ENCODE peak calls at places on chromosome 7, in nine cellular contexts. F, P, E, V, K, J, Y, Q and D are unnamed samples.

GRCh38 chr7:5659584-5659983 is 121.9 kb downstream of the RNF216 start:
- DNase-seq in F (no peak), P (no peak), E (no peak), V (no peak), K (no peak), J (no peak), Y (no peak), Q (no peak), D (no peak)

GRCh38 chr7:38248069-38248567 is 25.3 kb downstream of the TARP start:
- DNase-seq in F (no peak), P (no peak), E (no peak), V (no peak), K (no peak), J (no peak), Y (no peak), Q (no peak), D (no peak)

GRCh38 chr7:102214477-102215072 is 72.1 kb upstream of the SH2B2 start:
- DNase-seq in F (no peak), P (no peak), E (peak; percentile 59), V (no peak), K (no peak), J (no peak), Y (no peak), Q (no peak), D (no peak)

GRCh38 chr7:66699998-66700397 is 40.5 kb upstream of the RABGEF1 start:
- DNase-seq in F (no peak), P (no peak), E (no peak), V (peak; percentile 50), K (no peak), J (peak; percentile 59), Y (no peak), Q (no peak), D (no peak)

GRCh38 chr7:38760226-38760625 is 129.1 kb upstream of the AMPH start:
- DNase-seq in F (no peak), P (no peak), E (no peak), V (no peak), K (no peak), J (no peak), Y (no peak), Q (no peak), D (no peak)

GRCh38 chr7:27166475-27167169 is 1.3 kb upstream of the HOXA9 start:
- DNase-seq in F (peak; percentile 33), P (no peak), E (peak; percentile 56), V (no peak), K (peak; percentile 54), J (peak; percentile 9), Y (no peak), Q (no peak), D (no peak)

GRCh38 chr7:84949501-84949900 is 237.4 kb downstream of the SEMA3D start:
- DNase-seq in F (no peak), P (no peak), E (no peak), V (no peak), K (no peak), J (no peak), Y (no peak), Q (no peak), D (no peak)

GRCh38 chr7:46461334-46461777 is 540.3 kb upstream of the IGFBP3 start:
- DNase-seq in F (no peak), P (peak; percentile 81), E (no peak), V (no peak), K (no peak), J (no peak), Y (no peak), Q (no peak), D (no peak)

GRCh38 chr7:132596588-132596987 is 20.3 kb upstream of the PLXNA4 start:
- DNase-seq in F (no peak), P (no peak), E (no peak), V (no peak), K (no peak), J (no peak), Y (no peak), Q (no peak), D (no peak)

GRCh38 chr7:132590162-132590561 is 13.9 kb upstream of the PLXNA4 start:
- DNase-seq in F (peak; percentile 6), P (no peak), E (no peak), V (no peak), K (no peak), J (no peak), Y (no peak), Q (no peak), D (no peak)

GRCh38 chr7:132588596-132588995 is 12.3 kb upstream of the PLXNA4 start:
- DNase-seq in F (no peak), P (no peak), E (no peak), V (no peak), K (no peak), J (no peak), Y (no peak), Q (no peak), D (no peak)

GRCh38 chr7:132592238-132592946 is 16.1 kb upstream of the PLXNA4 start:
- DNase-seq in F (no peak), P (no peak), E (no peak), V (no peak), K (no peak), J (no peak), Y (no peak), Q (no peak), D (no peak)

DNA sequence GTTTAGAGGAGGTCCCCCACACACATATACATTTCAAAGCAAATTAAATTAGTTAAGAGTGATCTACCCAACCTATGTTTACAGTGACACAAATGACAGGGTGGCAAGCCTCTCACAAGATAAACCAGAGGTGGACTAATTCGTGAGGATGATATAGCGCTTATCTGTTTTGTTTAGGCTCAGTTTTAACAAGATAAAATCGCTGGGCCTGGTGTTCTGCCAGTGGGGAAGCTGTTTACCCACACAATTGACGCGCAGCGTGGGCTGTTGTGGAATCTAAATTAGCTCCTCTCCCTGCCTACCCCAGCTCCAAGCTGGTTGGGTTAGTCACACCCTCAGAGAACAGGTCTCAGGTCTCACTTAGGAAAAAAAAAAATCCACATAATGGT is 16.7 kb upstream of the PLXNA4 start:
- DNase-seq in F (no peak), P (no peak), E (no peak), V (no peak), K (no peak), J (no peak), Y (no peak), Q (no peak), D (no peak)
- H3K27ac ChIP-seq in F (no peak overlapping the region), P (no peak overlapping the region), E (no peak overlapping the region), V (no peak overlapping the region), K (no peak overlapping the region), J (no peak overlapping the region), Y (no peak overlapping the region), Q (no peak overlapping the region), D (no peak overlapping the region)

GRCh38 chr7:44482502-44483485 is 7.7 kb downstream of the NUDCD3 start:
- DNase-seq in F (no peak), P (no peak), E (no peak), V (no peak), K (no peak), J (no peak), Y (no peak), Q (no peak), D (no peak)

GRCh38 chr7:44484482-44485313 is 5.8 kb downstream of the NUDCD3 start:
- DNase-seq in F (no peak), P (no peak), E (no peak), V (no peak), K (no peak), J (no peak), Y (no peak), Q (no peak), D (no peak)

GRCh38 chr7:44486693-44487092 is 3.8 kb downstream of the NUDCD3 start:
- DNase-seq in F (no peak), P (peak; percentile 49), E (no peak), V (no peak), K (no peak), J (no peak), Y (no peak), Q (no peak), D (no peak)

GRCh38 chr7:44488955-44489354 is 1.5 kb downstream of the NUDCD3 start:
- DNase-seq in F (no peak), P (no peak), E (no peak), V (no peak), K (no peak), J (no peak), Y (no peak), Q (no peak), D (no peak)

DNA sequence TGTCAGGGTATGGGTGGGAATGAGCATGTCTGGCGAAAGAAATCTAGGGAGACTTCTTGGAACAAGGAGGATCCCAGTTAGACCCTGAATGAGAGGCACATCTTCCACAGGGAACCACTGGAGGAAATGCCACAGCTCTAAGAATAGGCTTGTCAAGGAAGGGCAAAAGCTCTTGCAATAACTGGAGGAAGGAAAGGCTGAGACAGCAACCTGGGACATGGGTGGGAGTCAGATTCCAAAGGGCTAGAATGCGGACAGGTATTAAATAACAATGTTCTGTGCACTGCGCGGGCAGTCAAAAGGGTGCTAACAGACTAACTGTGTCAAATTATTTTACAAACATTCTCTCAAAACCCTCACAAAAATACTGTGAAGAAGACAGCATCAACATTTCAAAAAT is 4.5 kb downstream of the NUDCD3 start:
- DNase-seq in F (no peak), P (no peak), E (no peak), V (no peak), K (no peak), J (no peak), Y (no peak), Q (no peak), D (no peak)
- TF ChIP-seq CTCF in F (no peak), P (no peak), E (no peak), V (no peak), K (no peak), J (no peak), Y (no peak), Q (no peak), D (no peak)

GRCh38 chr7:70154521-70155180 is 556.4 kb downstream of the AUTS2 start:
- DNase-seq in F (no peak), P (no peak), E (no peak), V (no peak), K (no peak), J (no peak), Y (no peak), Q (no peak), D (no peak)
- H3K27ac ChIP-seq in F (no peak overlapping the region), P (no peak overlapping the region), E (no peak overlapping the region), V (no peak overlapping the region), K (no peak overlapping the region), J (no peak overlapping the region), Y (no peak overlapping the region), Q (no peak overlapping the region), D (no peak overlapping the region)

GRCh38 chr7:129501760-129502707 is at the start of gene SMKR1:
- DNase-seq in F (peak; percentile 85), P (peak; percentile 23), E (peak; percentile 98), V (peak; percentile 29), K (peak; percentile 92), J (peak; percentile 66), Y (peak; percentile 81), Q (no peak), D (peak; percentile 94)

GRCh38 chr7:129503725-129504124 is 1.4 kb downstream of the SMKR1 start:
- DNase-seq in F (no peak), P (no peak), E (no peak), V (no peak), K (no peak), J (no peak), Y (no peak), Q (no peak), D (no peak)

GRCh38 chr7:129499915-129500463 is 2.3 kb upstream of the SMKR1 start:
- DNase-seq in F (no peak), P (no peak), E (no peak), V (no peak), K (no peak), J (no peak), Y (no peak), Q (no peak), D (no peak)

GRCh38 chr7:129498021-129498420 is 4.3 kb upstream of the SMKR1 start:
- DNase-seq in F (no peak), P (no peak), E (no peak), V (no peak), K (no peak), J (no peak), Y (no peak), Q (no peak), D (no peak)

GRCh38 chr7:129502708-129503685 is 666 bp downstream of the SMKR1 start:
- DNase-seq in F (no peak), P (no peak), E (no peak), V (no peak), K (no peak), J (no peak), Y (no peak), Q (no peak), D (no peak)
- TF ChIP-seq CTCF in F (peak; percentile 26), P (no peak), E (no peak), V (no peak), K (no peak), J (no peak), Y (no peak), Q (peak; percentile 26), D (no peak)